ENCODE peak calls at places on chromosomes 3 and 15, in four cellular contexts. Y is lung, W is PC-3, O is heart left ventricle. E is an unnamed sample.

GRCh38 chr3:194351080-194351672 is at the start of gene CPN2:
- DNase-seq in Y (no peak), W (no peak), O (no peak), E (no peak)

GRCh38 chr3:133468251-133468721 is 68.4 kb downstream of the BFSP2 start:
- DNase-seq in Y (no peak), W (no peak), O (no peak), E (no peak)

GRCh38 chr3:127172670-127173515 is 20.0 kb upstream of the PRR23E start:
- DNase-seq in Y (no peak), W (peak; percentile 38), O (no peak), E (no peak)

GRCh38 chr3:169662215-169663070 is 1.1 kb downstream of the MECOM start:
- DNase-seq in Y (peak; percentile 81), W (peak; percentile 73), O (peak; percentile 84), E (peak; percentile 86)

GRCh38 chr15:99474981-99475753 is 90.6 kb upstream of the MEF2A start:
- DNase-seq in Y (peak; percentile 63), W (no peak), O (peak; percentile 59), E (peak; percentile 59)

GRCh38 chr15:97866994-97867393 is 93.5 kb upstream of the ARRDC4 start:
- DNase-seq in Y (no peak), W (no peak), O (no peak), E (no peak)

GRCh38 chr15:63848881-63849551 is 15.3 kb upstream of the HERC1 start:
- DNase-seq in Y (no peak), W (no peak), O (no peak), E (no peak)

GRCh38 chr3:119891944-119892721 is 110.2 kb downstream of the NR1I2 start:
- DNase-seq in Y (peak; percentile 36), W (peak; percentile 83), O (peak; percentile 30), E (peak; percentile 60)

GRCh38 chr3:138625707-138626365 is 17.3 kb downstream of the FAIM start:
- DNase-seq in Y (no peak), W (peak; percentile 68), O (no peak), E (no peak)

GRCh38 chr15:50675524-50676144 is 11.0 kb downstream of the TRPM7 start:
- DNase-seq in Y (no peak), W (peak; percentile 65), O (no peak), E (no peak)

GRCh38 chr15:88649753-88650551 is 11.1 kb downstream of the ISG20 start:
- DNase-seq in Y (peak; percentile 26), W (no peak), O (no peak), E (no peak)

GRCh38 chr3:14331273-14331672 is 71.1 kb upstream of the SLC6A6 start:
- DNase-seq in Y (no peak), W (no peak), O (no peak), E (no peak)

GRCh38 chr3:27366062-27366591 is 3.1 kb downstream of the NEK10 start:
- DNase-seq in Y (no peak), W (no peak), O (no peak), E (no peak)

GRCh38 chr3:114363554-114364202 is 69.8 kb downstream of the TIGIT start:
- DNase-seq in Y (no peak), W (no peak), O (no peak), E (no peak)

GRCh38 chr3:136122006-136122405 is 74.1 kb downstream of the MSL2 start:
- DNase-seq in Y (no peak), W (no peak), O (no peak), E (no peak)

GRCh38 chr3:28322464-28322863 is 26.1 kb upstream of the ZCWPW2 start:
- DNase-seq in Y (no peak), W (peak; percentile 24), O (no peak), E (no peak)

GRCh38 chr3:183807881-183808280 is 17.5 kb downstream of the MAP6D1 start:
- DNase-seq in Y (no peak), W (no peak), O (no peak), E (no peak)

GRCh38 chr3:42101048-42101447 is 9.9 kb downstream of the TRAK1 start:
- DNase-seq in Y (no peak), W (peak; percentile 24), O (peak; percentile 48), E (peak; percentile 23)

GRCh38 chr3:122668930-122669730 is 11.5 kb upstream of the PARP14 start:
- DNase-seq in Y (no peak), W (peak; percentile 95), O (no peak), E (no peak)

GRCh38 chr3:188683032-188683491 is 488.7 kb upstream of the TPRG1 start:
- DNase-seq in Y (no peak), W (peak; percentile 59), O (no peak), E (peak; percentile 19)

GRCh38 chr3:99499235-99499798 is 139.1 kb upstream of the COL8A1 start:
- DNase-seq in Y (no peak), W (peak; percentile 77), O (peak; percentile 40), E (no peak)

GRCh38 chr3:172512363-172512762 is 10.9 kb downstream of the TNFSF10 start:
- DNase-seq in Y (peak; percentile 76), W (no peak), O (peak; percentile 59), E (peak; percentile 56)

GRCh38 chr15:42730536-42730935 is 6.4 kb downstream of the CDAN1 start:
- DNase-seq in Y (no peak), W (no peak), O (no peak), E (no peak)

GRCh38 chr15:75720787-75721461 is 8.3 kb upstream of the CSPG4 start:
- DNase-seq in Y (peak; percentile 65), W (peak; percentile 85), O (no peak), E (no peak)

GRCh38 chr15:82858932-82859331 is 49.5 kb downstream of the WHAMM start:
- DNase-seq in Y (peak; percentile 11), W (no peak), O (no peak), E (no peak)

DNA sequence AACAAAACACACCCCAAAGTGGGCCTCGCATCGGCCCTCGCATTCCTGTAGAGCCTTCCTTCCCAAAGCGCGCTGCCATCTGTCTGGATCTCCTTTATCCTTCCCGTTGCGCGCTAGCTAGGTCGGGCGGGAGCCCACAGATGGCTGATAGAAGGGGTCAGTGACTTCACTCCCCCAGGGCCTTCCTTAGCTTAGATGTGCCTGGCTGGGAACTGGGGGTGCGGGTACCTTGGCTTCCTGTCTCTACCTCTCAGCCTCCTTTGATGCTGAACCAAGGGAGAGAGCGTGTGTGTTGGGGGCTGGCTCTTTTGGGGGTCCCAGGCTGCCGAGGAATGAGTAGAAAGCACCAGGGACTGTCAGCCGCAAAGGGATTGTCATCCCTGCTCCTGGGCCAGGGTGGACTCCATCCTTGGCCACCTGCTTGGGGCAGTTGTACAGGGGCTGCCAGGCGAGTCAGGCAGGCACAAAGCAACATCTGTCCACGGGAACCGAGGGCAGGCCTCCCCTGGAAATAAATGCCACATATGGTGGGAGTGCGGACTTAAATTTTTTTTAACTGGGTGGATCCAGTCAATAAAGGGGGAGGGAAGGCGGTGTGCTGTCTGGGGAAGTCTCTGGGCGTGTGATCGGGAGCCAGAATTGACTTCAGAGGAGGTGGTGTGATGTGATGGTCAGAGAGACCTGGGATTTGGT is 1.9 kb downstream of the SMAD3 start:
- DNase-seq in Y (no peak), W (no peak), O (no peak), E (no peak)
- H3K27ac ChIP-seq in Y (no peak overlapping the region), W (peak overlapping the region; percentile 73), O (peak overlapping the region; percentile 92), E (peak overlapping the region; percentile 94)

GRCh38 chr3:19151171-19151570 is 2.9 kb downstream of the KCNH8 start:
- DNase-seq in Y (no peak), W (no peak), O (no peak), E (no peak)

GRCh38 chr3:19147905-19148767 is at the start of gene KCNH8:
- DNase-seq in Y (no peak), W (no peak), O (peak; percentile 20), E (peak; percentile 11)

GRCh38 chr3:19149388-19149787 is 1.1 kb downstream of the KCNH8 start:
- DNase-seq in Y (no peak), W (peak; percentile 28), O (no peak), E (peak; percentile 17)

GRCh38 chr3:19148768-19149091 is 420 bp downstream of the KCNH8 start:
- DNase-seq in Y (no peak), W (no peak), O (no peak), E (no peak)

GRCh38 chr3:19146685-19147650 is 1.3 kb upstream of the KCNH8 start:
- DNase-seq in Y (peak; percentile 61), W (peak; percentile 65), O (peak; percentile 64), E (peak; percentile 58)
- TF ChIP-seq CTCF in Y (no peak), W (peak; percentile 57), O (peak; percentile 23), E (peak; percentile 13)

DNA sequence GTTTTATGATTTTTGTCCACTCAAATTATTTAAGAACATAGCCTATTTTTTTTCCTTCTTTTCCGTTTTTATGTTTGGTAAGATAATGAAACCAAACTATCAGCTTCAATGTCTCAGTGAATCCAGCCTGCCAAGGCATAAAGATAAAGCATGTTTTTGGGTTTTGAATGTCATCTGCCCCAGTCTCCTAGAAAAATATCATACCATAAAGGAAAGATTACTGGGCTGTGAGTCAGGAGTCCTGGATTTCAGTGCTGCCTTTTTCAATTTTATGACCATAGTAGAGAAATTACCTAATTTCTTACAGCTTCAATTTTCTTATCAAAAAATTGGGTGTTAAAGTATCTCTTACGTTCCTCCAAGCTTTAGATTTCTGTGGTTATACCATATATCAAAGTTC is 87.5 kb downstream of the GAP43 start:
- DNase-seq in Y (no peak), W (no peak), O (no peak), E (no peak)
- H3K4me3 ChIP-seq in Y (no peak overlapping the region), W (no peak overlapping the region), O (no peak overlapping the region), E (no peak overlapping the region)

DNA sequence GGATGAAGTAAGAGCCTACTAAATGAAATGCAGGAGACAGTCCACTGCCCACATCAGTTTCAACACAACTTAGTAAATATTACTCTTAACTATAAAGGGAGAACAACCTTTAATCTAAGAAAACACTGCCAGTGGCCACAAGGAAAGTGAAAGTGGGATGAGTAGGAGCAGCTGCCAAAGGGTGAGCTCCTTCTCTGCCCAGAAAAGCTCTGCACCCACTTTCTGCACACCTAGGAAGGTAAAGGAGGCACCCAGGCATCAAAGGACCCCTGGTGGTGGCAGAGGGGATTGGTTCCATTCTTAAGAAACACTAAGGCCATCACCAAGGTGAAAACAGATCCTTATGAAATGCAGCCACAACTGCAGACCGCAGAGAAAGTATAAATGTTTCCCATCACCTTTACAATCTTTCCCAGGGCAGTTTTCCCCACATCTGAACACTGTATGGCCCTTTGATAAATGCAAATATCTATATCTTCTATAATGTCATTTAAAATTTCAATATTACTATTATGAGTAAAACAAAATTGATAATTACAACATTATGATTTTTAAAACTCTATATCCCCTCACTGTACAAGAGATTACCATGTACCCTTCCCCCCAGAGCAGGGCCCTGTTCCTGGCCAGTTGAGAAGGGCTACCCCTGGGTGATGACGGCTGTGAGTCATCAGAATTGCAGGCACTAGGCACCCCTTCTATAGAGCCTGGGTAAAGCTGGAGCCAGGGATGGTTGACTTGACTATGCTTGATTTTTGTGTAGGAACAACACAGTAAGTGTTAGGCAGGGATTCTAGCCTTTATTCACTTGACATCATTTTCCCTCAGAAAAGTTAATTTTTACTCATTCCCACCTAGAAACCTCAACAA is 92.0 kb downstream of the SNRK start:
- DNase-seq in Y (no peak), W (peak; percentile 71), O (no peak), E (no peak)
- H3K27ac ChIP-seq in Y (no peak overlapping the region), W (no peak overlapping the region), O (no peak overlapping the region), E (no peak overlapping the region)